ENCODE peak calls at places on chromosomes 13 and 19, in ten cellular contexts. T, Z, Q, K, J, P, F, O, Y and L are unnamed samples.
A peak's percentile ranks its signal among the peaks of the same experiment; 100 is the strongest.

GRCh38 chr13:104017317-104017716 is 951.1 kb upstream of the SLC10A2 start:
- ATAC-seq in T (no peak), Z (no peak), Q (no peak), K (no peak), J (no peak), P (no peak), F (no peak), O (no peak), Y (no peak), L (no peak)

GRCh38 chr13:59477011-59477410 is 686.7 kb downstream of the DIAPH3 start:
- ATAC-seq in T (no peak), Z (no peak), Q (no peak), K (no peak), J (no peak), P (no peak), F (no peak), O (no peak), Y (peak; percentile 77), L (no peak)

GRCh38 chr19:38149597-38149996 is 74.4 kb downstream of the DPF1 start:
- ATAC-seq in T (no peak), Z (no peak), Q (no peak), K (no peak), J (no peak), P (no peak), F (peak; percentile 51), O (no peak), Y (no peak), L (peak; percentile 40)

GRCh38 chr19:17063412-17063811 is 11.8 kb downstream of the HAUS8 start:
- ATAC-seq in T (no peak), Z (no peak), Q (no peak), K (no peak), J (no peak), P (no peak), F (no peak), O (no peak), Y (no peak), L (no peak)

GRCh38 chr19:54029930-54030490 is 33.7 kb downstream of the VSTM1 start:
- ATAC-seq in T (no peak), Z (no peak), Q (peak; percentile 52), K (no peak), J (peak; percentile 74), P (no peak), F (peak; percentile 46), O (peak; percentile 51), Y (peak; percentile 77), L (peak; percentile 84)

GRCh38 chr13:109764045-109764444 is 22.3 kb downstream of the IRS2 start:
- ATAC-seq in T (peak; percentile 54), Z (no peak), Q (no peak), K (no peak), J (no peak), P (no peak), F (no peak), O (no peak), Y (no peak), L (no peak)

GRCh38 chr19:36401475-36401874 is 17.0 kb downstream of the ZFP82 start:
- ATAC-seq in T (no peak), Z (no peak), Q (no peak), K (no peak), J (no peak), P (peak; percentile 95), F (no peak), O (no peak), Y (no peak), L (no peak)

GRCh38 chr19:15297416-15298224 is 34.7 kb downstream of the BRD4 start:
- ATAC-seq in T (no peak), Z (peak; percentile 10), Q (peak; percentile 6), K (no peak), J (peak; percentile 38), P (peak; percentile 15), F (peak; percentile 66), O (peak; percentile 63), Y (peak; percentile 87), L (peak; percentile 34)